ENCODE peak calls at places on chromosome 11, in ten cellular contexts. M is activated CD4-positive, alpha-beta T cell treated with anti-CD3 and anti-CD28 coated beads for 36 hours; W is M059J; P is lower leg skin; L is mammary epithelial cell; T is ELF-1; Y is amniotic stem cell; C is iris pigment epithelial cell; H is iPS DF 19.7; V is RKO. R is an unnamed sample.

GRCh38 chr11:76669901-76670474 is 559 bp downstream of the LRRC32 start:
- DNase-seq in M (no peak), W (peak), P (peak), L (no peak), T (peak), Y (peak), C (peak), H (no peak), V (no peak), R (no peak)

GRCh38 chr11:25876456-25876965 is 455.4 kb upstream of the ANO3 start:
- DNase-seq in M (no peak), W (no peak), P (no peak), L (no peak), T (no peak), Y (no peak), C (no peak), H (peak), V (no peak), R (no peak)

GRCh38 chr11:12044799-12045198 is 36.4 kb upstream of the DKK3 start:
- DNase-seq in M (no peak), W (no peak), P (no peak), L (no peak), T (no peak), Y (no peak), C (no peak), H (no peak), V (no peak), R (no peak)

GRCh38 chr11:15481871-15482270 is 367.1 kb downstream of the INSC start:
- DNase-seq in M (no peak), W (no peak), P (no peak), L (no peak), T (no peak), Y (no peak), C (no peak), H (no peak), V (no peak), R (no peak)

GRCh38 chr11:44595964-44596381 is 30.5 kb downstream of the CD82 start:
- DNase-seq in M (no peak), W (no peak), P (no peak), L (no peak), T (no peak), Y (no peak), C (no peak), H (no peak), V (no peak), R (no peak)

GRCh38 chr11:120303004-120303637 is 22.0 kb upstream of the TLCD5 start:
- DNase-seq in M (peak), W (peak), P (peak), L (peak), T (peak), Y (peak), C (peak), H (no peak), V (peak), R (peak)

GRCh38 chr11:116072776-116073175 is 568.6 kb upstream of the CADM1 start:
- DNase-seq in M (peak), W (peak), P (peak), L (no peak), T (peak), Y (no peak), C (no peak), H (no peak), V (no peak), R (peak)

GRCh38 chr11:94128746-94129504 is at the start of gene PANX1:
- DNase-seq in M (peak), W (peak), P (peak), L (peak), T (peak), Y (peak), C (peak), H (peak), V (peak), R (peak)

GRCh38 chr11:22407899-22408298 is 69.7 kb downstream of the SLC17A6 start:
- DNase-seq in M (no peak), W (no peak), P (no peak), L (no peak), T (no peak), Y (no peak), C (no peak), H (no peak), V (no peak), R (no peak)

GRCh38 chr11:88175004-88175706 is at the start of gene RAB38:
- DNase-seq in M (peak), W (peak), P (peak), L (peak), T (peak), Y (no peak), C (peak), H (no peak), V (peak), R (peak)

GRCh38 chr11:100562102-100562501 is 125.0 kb upstream of the ARHGAP42 start:
- DNase-seq in M (no peak), W (peak), P (no peak), L (peak), T (no peak), Y (no peak), C (peak), H (no peak), V (peak), R (no peak)